ENCODE peak calls at places on chromosome X, in six cellular contexts. C is transverse colon, H is cardiac muscle cell, G is MCF 10A, Y is GM23338, U is kidney. I is an unnamed sample.

GRCh38 chrX:16544969-16545368 is 105.0 kb upstream of the S100G start:
- DNase-seq in C (no peak), G (no peak), U (no peak), Y (no peak), H (no peak), I (no peak)

GRCh38 chrX:45697591-45697990 is 496.9 kb upstream of the DIPK2B start:
- DNase-seq in H (peak), C (no peak), Y (no peak), G (peak), U (no peak), I (no peak)

GRCh38 chrX:40459576-40460158 is 121.1 kb upstream of the ATP6AP2 start:
- DNase-seq in H (no peak), U (no peak), C (no peak), G (no peak), Y (peak), I (no peak)

GRCh38 chrX:40207626-40208025 is 109.9 kb upstream of the BCOR start:
- DNase-seq in C (no peak), U (no peak), H (no peak), G (peak), Y (no peak), I (no peak)

GRCh38 chrX:20515841-20516461 is 249.2 kb upstream of the RPS6KA3 start:
- DNase-seq in H (peak), U (no peak), G (peak), C (no peak), Y (no peak), I (no peak)

GRCh38 chrX:136209016-136209738 is 42.0 kb downstream of the MAP7D3 start:
- DNase-seq in C (peak), U (no peak), Y (peak), H (peak), G (peak), I (peak)

GRCh38 chrX:133909888-133910287 is 75.5 kb downstream of the GPC3 start:
- DNase-seq in C (no peak), G (no peak), Y (no peak), U (no peak), H (no peak), I (no peak)

GRCh38 chrX:108270739-108271396 is 167.4 kb downstream of the COL4A6 start:
- DNase-seq in U (no peak), C (no peak), Y (no peak), G (no peak), H (peak), I (no peak)

GRCh38 chrX:10055430-10055829 is 88.3 kb downstream of the CLDN34 start:
- DNase-seq in G (no peak), C (no peak), H (no peak), U (no peak), Y (no peak), I (no peak)

GRCh38 chrX:9622128-9622527 is 143.5 kb downstream of the GPR143 start:
- DNase-seq in U (no peak), Y (no peak), H (no peak), C (no peak), G (no peak), I (no peak)

GRCh38 chrX:46770006-46770816 is 11.3 kb upstream of the SLC9A7 start:
- DNase-seq in Y (no peak), G (peak), H (peak), U (no peak), C (no peak), I (no peak)

GRCh38 chrX:66632986-66633385 is 5.9 kb downstream of the EDA2R start:
- DNase-seq in U (no peak), C (no peak), H (peak), G (peak), Y (no peak), I (no peak)

GRCh38 chrX:110401142-110401541 is 42.5 kb downstream of the RTL9 start:
- DNase-seq in C (no peak), Y (no peak), U (no peak), H (no peak), G (no peak), I (no peak)
- TF ChIP-seq CTCF in C (no peak), Y (no peak), U (no peak), H (no peak), G (no peak), I (no peak)

DNA sequence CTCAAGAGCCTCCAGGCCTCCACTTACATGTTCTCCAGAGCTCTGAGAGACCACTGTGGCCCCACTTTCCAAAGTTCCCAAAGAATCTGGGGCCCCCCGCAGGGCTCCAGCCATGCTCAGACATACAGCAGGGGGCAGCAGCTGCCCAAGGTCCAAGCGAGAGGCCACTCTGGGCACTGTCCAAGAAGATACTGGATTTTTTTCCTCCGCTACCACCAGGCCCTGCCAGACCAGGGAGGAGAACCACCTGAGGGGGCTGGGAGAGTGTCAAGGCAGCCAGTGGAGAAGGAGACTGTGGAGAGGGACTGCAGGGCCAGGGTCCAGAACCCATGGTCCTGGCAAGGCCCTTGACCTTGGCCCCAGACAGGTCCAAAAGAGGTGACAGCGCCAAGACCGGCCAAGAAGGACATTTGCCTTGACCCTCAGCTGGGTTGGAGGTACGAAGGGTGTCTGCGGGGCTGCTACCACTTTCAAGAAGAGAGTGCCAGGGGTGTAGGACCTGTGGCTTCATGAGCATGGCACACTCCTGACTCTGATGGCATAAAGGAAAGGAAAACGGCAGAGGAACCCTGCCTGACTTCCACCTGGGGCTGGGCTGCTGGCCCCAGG is 5.3 kb downstream of the EMD start:
- DNase-seq in U (peak), C (no peak), G (no peak), H (no peak), Y (no peak), I (peak)
- TF ChIP-seq CTCF in U (peak), C (no peak), G (no peak), H (peak), Y (no peak), I (no peak)

DNA sequence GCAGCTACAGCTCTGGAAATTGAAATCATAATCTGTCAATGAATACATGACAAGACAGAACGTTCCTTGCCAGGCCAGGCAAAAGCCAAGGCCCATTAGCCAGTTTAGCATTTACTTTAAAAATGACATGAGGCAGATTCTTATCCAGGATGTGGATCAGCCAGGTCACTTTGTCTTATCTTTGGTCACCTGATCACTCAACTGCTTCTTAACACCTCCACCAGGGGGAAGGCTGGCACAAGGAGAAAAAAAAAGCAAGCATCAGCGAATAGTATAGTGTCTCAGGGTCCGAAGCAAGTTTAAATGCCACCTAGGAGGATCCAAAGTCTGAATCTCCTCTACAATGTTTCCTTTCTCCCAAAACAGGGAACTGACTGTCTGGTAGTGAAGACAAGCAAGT is 18.8 kb downstream of the ATP1B4 start:
- DNase-seq in U (no peak), H (no peak), C (no peak), Y (peak), G (peak), I (peak)
- TF ChIP-seq CTCF in U (no peak), H (peak), C (peak), Y (peak), G (peak), I (peak)

DNA sequence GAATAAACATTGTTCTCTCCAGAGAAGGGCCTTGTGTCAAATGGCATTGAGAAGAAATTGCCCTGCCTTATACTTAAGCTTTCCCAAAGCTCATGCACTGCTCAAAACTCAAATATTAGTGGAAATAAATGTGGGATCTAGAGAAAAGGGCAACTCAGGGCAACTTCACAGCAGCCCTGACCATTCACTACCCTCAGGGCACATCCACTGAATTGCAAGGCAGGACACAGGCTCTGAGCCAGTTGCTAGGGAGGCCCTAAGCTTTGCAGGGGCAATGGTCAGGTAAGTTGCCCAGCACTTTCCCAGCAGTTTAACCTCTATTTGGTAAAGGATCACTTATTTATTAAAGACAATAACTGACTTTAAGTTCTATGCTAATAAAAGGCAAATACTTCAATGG is 255.3 kb upstream of the TEX13A start:
- DNase-seq in H (no peak), C (no peak), Y (no peak), G (peak), U (no peak), I (peak)
- TF ChIP-seq CTCF in H (no peak), C (no peak), Y (no peak), G (no peak), U (no peak), I (no peak)

DNA sequence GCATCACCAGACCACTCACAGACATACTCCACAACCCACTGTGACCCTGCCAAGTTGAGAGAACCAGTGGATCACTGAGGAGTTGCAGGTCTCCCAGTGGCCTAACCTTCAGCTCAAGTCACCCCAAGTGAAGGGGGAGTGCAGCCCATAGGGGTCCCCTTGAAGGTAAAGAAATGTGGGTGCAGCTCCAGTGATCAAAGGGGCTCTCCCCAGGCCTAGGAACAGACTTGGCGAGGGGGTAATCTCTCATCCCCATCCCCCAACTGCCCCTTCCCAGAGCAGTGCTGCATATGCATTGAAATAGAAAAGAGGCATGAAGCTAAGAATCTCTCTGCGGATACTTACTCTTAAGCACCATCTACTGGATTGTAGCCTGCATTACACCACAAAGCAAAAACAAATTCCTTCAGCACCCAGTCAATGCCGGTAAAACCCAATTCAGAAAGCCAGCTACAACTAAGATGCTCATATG is 27.0 kb downstream of the MAGEE1 start:
- DNase-seq in C (no peak), H (peak), Y (peak), G (peak), U (no peak), I (no peak)
- TF ChIP-seq CTCF in C (peak), H (peak), Y (peak), G (peak), U (peak), I (peak)

GRCh38 chrX:70041993-70042392 is 7.7 kb downstream of the AWAT2 start:
- DNase-seq in G (no peak), Y (no peak), U (no peak), H (no peak), C (no peak), I (no peak)

GRCh38 chrX:70044541-70045245 is 5.0 kb downstream of the AWAT2 start:
- DNase-seq in Y (no peak), H (peak), U (no peak), C (no peak), G (no peak), I (no peak)

GRCh38 chrX:70042399-70043371 is 7.1 kb downstream of the AWAT2 start:
- DNase-seq in H (peak), G (no peak), C (no peak), U (no peak), Y (peak), I (peak)

GRCh38 chrX:70046978-70047377 is 2.8 kb downstream of the AWAT2 start:
- DNase-seq in G (peak), C (no peak), Y (no peak), U (no peak), H (peak), I (no peak)

GRCh38 chrX:70043685-70044084 is 6.1 kb downstream of the AWAT2 start:
- DNase-seq in Y (peak), G (no peak), H (no peak), U (no peak), C (no peak), I (no peak)
- TF ChIP-seq CTCF in Y (no peak), G (no peak), H (no peak), U (no peak), C (no peak), I (no peak)

GRCh38 chrX:2391869-2392606 is 108.7 kb downstream of the DHRSX start:
- DNase-seq in H (peak), Y (peak), U (no peak), G (peak), C (no peak), I (no peak)
- TF ChIP-seq CTCF in H (peak), Y (no peak), U (peak), G (no peak), C (no peak), I (no peak)

I was measured in thyroid gland.